ENCODE peak calls at places on chromosomes 12 and 14, in four cellular contexts. W is PC-3, V is HCT116, A is GM23248. P is an unnamed sample.

GRCh38 chr14:54450535-54450934 is 9.4 kb upstream of the CNIH1 start:
- DNase-seq in V (no peak), W (no peak), A (peak; percentile 90), P (no peak)

GRCh38 chr14:75487155-75487671 is 35.1 kb upstream of the BATF start:
- DNase-seq in A (no peak), V (no peak), W (peak; percentile 55), P (no peak)

GRCh38 chr12:16307843-16308475 is 30.5 kb upstream of the SLC15A5 start:
- DNase-seq in A (no peak), V (no peak), W (no peak), P (no peak)

GRCh38 chr12:97375310-97375709 is 87.3 kb upstream of the RMST start:
- DNase-seq in V (no peak), A (no peak), W (no peak), P (no peak)

GRCh38 chr14:21258194-21258888 is 10.9 kb downstream of the HNRNPC start:
- DNase-seq in A (no peak), V (no peak), W (no peak), P (no peak)

GRCh38 chr14:75450381-75451276 is 22.8 kb downstream of the JDP2 start:
- DNase-seq in A (peak; percentile 56), W (peak; percentile 84), V (no peak), P (peak; percentile 70)

GRCh38 chr12:132489078-132489601 is 811 bp upstream of the FBRSL1 start:
- DNase-seq in A (peak; percentile 37), V (no peak), W (no peak), P (peak; percentile 61)

GRCh38 chr14:56120091-56120632 is 2.0 kb downstream of the PELI2 start:
- DNase-seq in W (no peak), V (no peak), A (peak; percentile 63), P (peak; percentile 29)

GRCh38 chr12:65494537-65494936 is 216.1 kb downstream of the MSRB3 start:
- DNase-seq in A (no peak), W (no peak), V (peak; percentile 85), P (no peak)

GRCh38 chr12:195951-196350 is 18.0 kb downstream of the SLC6A12 start:
- DNase-seq in W (no peak), A (no peak), V (no peak), P (no peak)

GRCh38 chr12:55847603-55848329 is 5.0 kb upstream of the MMP19 start:
- DNase-seq in V (no peak), A (peak; percentile 99), W (peak; percentile 23), P (peak; percentile 91)

GRCh38 chr14:31336646-31337045 is 83.7 kb downstream of the HEATR5A start:
- DNase-seq in A (peak; percentile 56), V (no peak), W (peak; percentile 95), P (no peak)

GRCh38 chr12:8465597-8465996 is 9.8 kb downstream of the CLEC6A start:
- DNase-seq in A (no peak), V (no peak), W (no peak), P (no peak)

GRCh38 chr12:1448321-1448720 is 146.1 kb downstream of the FBXL14 start:
- DNase-seq in V (no peak), A (no peak), W (no peak), P (no peak)

GRCh38 chr14:24181251-24182077 is 7.2 kb downstream of the IPO4 start:
- DNase-seq in A (no peak), W (no peak), V (no peak), P (no peak)

GRCh38 chr12:52903855-52904508 is 894 bp downstream of the KRT8 start:
- DNase-seq in V (no peak), W (peak; percentile 75), A (peak; percentile 45), P (peak; percentile 86)

GRCh38 chr12:33588082-33588712 is 148.6 kb upstream of the SYT10 start:
- DNase-seq in A (peak; percentile 32), W (peak; percentile 93), V (no peak), P (peak; percentile 39)

GRCh38 chr12:48794870-48795269 is 6.0 kb upstream of the ADCY6 start:
- DNase-seq in V (no peak), W (peak; percentile 71), A (peak; percentile 56), P (peak; percentile 39)

GRCh38 chr12:23083267-23083666 is 458.3 kb downstream of the ETNK1 start:
- DNase-seq in W (peak; percentile 16), V (no peak), A (peak; percentile 64), P (peak; percentile 12)

GRCh38 chr12:132886529-132887477 is 602 bp downstream of the CHFR start:
- DNase-seq in A (peak; percentile 48), V (no peak), W (no peak), P (peak; percentile 51)

GRCh38 chr12:119008691-119009221 is 27.4 kb downstream of the SRRM4 start:
- DNase-seq in V (no peak), W (no peak), A (no peak), P (peak; percentile 23)

GRCh38 chr12:27566159-27566558 is 42.2 kb downstream of the PPFIBP1 start:
- DNase-seq in A (no peak), W (peak; percentile 27), V (no peak), P (no peak)

GRCh38 chr12:3200032-3200617 is 122.9 kb downstream of the TSPAN9 start:
- DNase-seq in W (peak; percentile 30), A (peak; percentile 69), V (no peak), P (peak; percentile 80)

GRCh38 chr12:43758247-43758727 is 303 bp downstream of the PUS7L start:
- DNase-seq in V (no peak), W (peak; percentile 34), A (peak; percentile 71), P (peak; percentile 54)

GRCh38 chr14:24264298-24264697 is 1.3 kb upstream of the TGM1 start:
- DNase-seq in V (no peak), W (no peak), A (no peak), P (no peak)

GRCh38 chr12:132278421-132279183 is 50.8 kb downstream of the GALNT9 start:
- DNase-seq in A (no peak), V (no peak), W (peak; percentile 19), P (no peak)

GRCh38 chr12:97167598-97167997 is 260.5 kb downstream of the NEDD1 start:
- DNase-seq in A (peak; percentile 13), W (no peak), V (no peak), P (no peak)

GRCh38 chr12:76706099-76706498 is 57.8 kb upstream of the ZDHHC17 start:
- DNase-seq in W (peak; percentile 17), V (no peak), A (peak; percentile 31), P (no peak)

GRCh38 chr12:122030427-122030825 is 8.7 kb downstream of the BCL7A start:
- DNase-seq in V (no peak), W (no peak), A (no peak), P (no peak)

GRCh38 chr14:94598506-94598815 is 13.7 kb upstream of the SERPINA3 start:
- DNase-seq in A (no peak), W (no peak), V (no peak), P (no peak)

GRCh38 chr14:94598816-94599655 is 13.2 kb upstream of the SERPINA3 start:
- DNase-seq in W (peak; percentile 87), V (peak; percentile 96), A (peak; percentile 98), P (peak; percentile 90)

GRCh38 chr14:94597788-94598187 is 14.4 kb upstream of the SERPINA3 start:
- DNase-seq in A (no peak), V (no peak), W (no peak), P (no peak)

GRCh38 chr14:94600148-94600545 is 12.0 kb upstream of the SERPINA3 start:
- DNase-seq in W (no peak), A (no peak), V (no peak), P (no peak)

GRCh38 chr14:94599656-94600004 is 12.6 kb upstream of the SERPINA3 start:
- DNase-seq in A (no peak), V (no peak), W (no peak), P (peak; percentile 60)
- H3K27ac ChIP-seq in A (peak overlapping the region; percentile 78), V (peak overlapping the region; percentile 68), W (peak overlapping the region; percentile 96), P (peak overlapping the region; percentile 98)

DNA sequence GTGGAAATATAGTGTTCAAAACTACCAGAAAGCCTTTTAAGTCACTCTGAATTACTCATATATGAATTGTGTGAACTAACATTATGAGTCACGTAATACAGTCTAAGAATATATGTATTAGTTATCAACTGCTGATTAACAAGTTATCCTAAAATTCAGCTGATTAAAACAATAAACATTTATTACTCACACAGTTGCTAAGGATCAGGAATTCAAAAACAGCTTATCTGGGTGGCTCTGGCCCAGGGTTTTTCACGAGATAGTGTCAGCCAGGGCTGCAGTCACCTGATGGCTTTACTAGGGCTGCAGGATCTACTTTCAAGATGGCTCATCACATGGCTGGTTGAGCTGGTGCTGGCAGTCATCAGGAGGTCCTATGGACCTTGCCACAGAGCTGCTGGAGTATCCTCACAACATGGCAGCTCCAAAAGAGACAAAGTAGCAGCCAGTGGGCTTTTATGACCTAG is 36.5 kb downstream of the CORO1C start:
- DNase-seq in W (peak; percentile 69), A (peak; percentile 51), V (no peak), P (peak; percentile 33)
- TF ChIP-seq EZH2phosphoT487 in W (no peak), A (no peak), V (no peak), P (no peak)

GRCh38 chr12:31749024-31749704 is 20.3 kb upstream of the AMN1 start:
- DNase-seq in V (peak; percentile 99), W (peak; percentile 96), A (peak; percentile 96), P (peak; percentile 89)
- H3K27ac ChIP-seq in V (peak overlapping the region; percentile 92), W (peak overlapping the region; percentile 90), A (peak overlapping the region; percentile 75), P (peak overlapping the region; percentile 97)

GRCh38 chr12:58011676-58012075 is 70.3 kb downstream of the ATP23 start:
- DNase-seq in V (no peak), A (no peak), W (no peak), P (no peak)
- TF ChIP-seq EZH2phosphoT487 in V (no peak), A (no peak), W (no peak), P (no peak)

DNA sequence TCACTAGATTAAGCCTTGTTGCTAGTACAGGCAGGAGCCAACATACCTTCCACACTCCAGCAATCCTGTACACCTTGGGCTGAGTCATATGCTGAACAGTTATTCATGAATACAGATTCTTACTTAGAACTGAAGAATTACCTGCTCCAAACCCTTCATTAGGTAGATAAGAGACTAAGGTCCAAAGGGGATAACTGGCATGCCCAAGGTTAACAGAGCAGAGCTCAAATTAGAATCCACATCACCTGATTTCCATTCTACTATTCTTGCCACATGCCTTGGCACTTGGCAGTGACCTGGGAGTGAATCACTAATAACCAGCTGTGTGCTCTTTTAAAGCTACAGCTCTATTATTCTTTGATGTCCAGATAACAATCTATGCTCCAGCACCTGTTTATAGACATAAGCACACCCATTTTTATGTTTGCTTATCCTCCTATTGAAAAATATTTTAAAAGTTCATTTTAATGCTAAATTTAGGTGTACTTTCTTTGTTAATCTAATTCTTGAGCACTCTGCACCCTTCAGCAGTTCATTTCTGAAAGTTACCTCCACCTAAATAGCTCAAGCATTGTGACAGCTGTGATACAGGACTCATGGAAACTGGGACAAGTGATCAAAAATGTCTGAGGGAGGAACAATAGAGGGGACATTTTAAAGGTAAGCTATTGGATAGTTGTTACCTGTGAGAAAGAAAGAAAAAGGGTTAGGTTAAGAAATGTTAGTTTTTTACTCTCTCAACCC is 19.4 kb downstream of the LPCAT3 start:
- DNase-seq in A (peak; percentile 7), W (no peak), V (peak; percentile 21), P (peak; percentile 34)
- H3K27ac ChIP-seq in A (no peak overlapping the region), W (no peak overlapping the region), V (peak overlapping the region; percentile 42), P (peak overlapping the region; percentile 85)

P was measured in hepatocyte.